ENCODE peak calls at places on chromosomes 2 and 18, in six cellular contexts. B is NCI-H460, L is HEK293T, W is A549, O is osteocyte, Q is EL. X is an unnamed sample.
A peak's percentile ranks its signal among the peaks of the same experiment; 100 is the strongest.

GRCh38 chr2:71672640-71673401 is 219.5 kb downstream of the DYSF start:
- DNase-seq in B (no peak), L (no peak), W (no peak), O (peak; percentile 74), Q (no peak), X (no peak)

GRCh38 chr2:217105733-217106649 is 246.1 kb upstream of the TNP1 start:
- DNase-seq in B (peak; percentile 84), L (no peak), W (peak; percentile 43), O (no peak), Q (peak; percentile 98), X (no peak)

GRCh38 chr18:45628979-45629958 is 14.0 kb downstream of the SLC14A2 start:
- DNase-seq in B (no peak), L (no peak), W (no peak), O (no peak), Q (peak; percentile 60), X (no peak)

GRCh38 chr2:98775146-98775988 is 44.4 kb upstream of the MGAT4A start:
- DNase-seq in B (no peak), L (no peak), W (no peak), O (no peak), Q (no peak), X (peak; percentile 71)

GRCh38 chr2:45332567-45332966 is 278.5 kb downstream of the SRBD1 start:
- DNase-seq in B (no peak), L (no peak), W (no peak), O (no peak), Q (no peak), X (no peak)

GRCh38 chr2:197777823-197778407 is 7.2 kb downstream of the BOLL start:
- DNase-seq in B (peak; percentile 45), L (no peak), W (peak; percentile 4), O (no peak), Q (peak; percentile 33), X (peak; percentile 27)

GRCh38 chr18:30623401-30624065 is 419.0 kb downstream of the DSC3 start:
- DNase-seq in B (no peak), L (no peak), W (no peak), O (no peak), Q (no peak), X (no peak)

GRCh38 chr2:177241771-177242135 is 22.8 kb downstream of the NFE2L2 start:
- DNase-seq in B (no peak), L (no peak), W (no peak), O (no peak), Q (peak; percentile 57), X (no peak)

GRCh38 chr2:20186078-20186854 is 38.7 kb downstream of the SDC1 start:
- DNase-seq in B (no peak), L (no peak), W (peak; percentile 42), O (no peak), Q (peak; percentile 41), X (no peak)

GRCh38 chr2:153163055-153163454 is 315.5 kb downstream of the RPRM start:
- DNase-seq in B (peak; percentile 41), L (peak; percentile 31), W (no peak), O (no peak), Q (peak; percentile 14), X (peak; percentile 13)

GRCh38 chr2:134462275-134462674 is 208.4 kb downstream of the MGAT5 start:
- DNase-seq in B (no peak), L (no peak), W (no peak), O (no peak), Q (no peak), X (no peak)

GRCh38 chr2:101496279-101496678 is 21.4 kb upstream of the RFX8 start:
- DNase-seq in B (no peak), L (no peak), W (no peak), O (peak; percentile 60), Q (no peak), X (no peak)